ENCODE peak calls at places on chromosomes 4 and X, in five cellular contexts. P, T, V, J and Y are unnamed samples.

GRCh38 chr4:119580293-119580692 is 48.3 kb downstream of the PDE5A start:
- DNase-seq in P (no peak), T (no peak), V (no peak), J (no peak), Y (no peak)

GRCh38 chr4:12359420-12359819 is 930.7 kb upstream of the HS3ST1 start:
- DNase-seq in P (no peak), T (no peak), V (no peak), J (no peak), Y (no peak)

GRCh38 chrX:46727445-46727844 is 31.5 kb downstream of the SLC9A7 start:
- DNase-seq in P (no peak), T (no peak), V (no peak), J (no peak), Y (no peak)

GRCh38 chr4:184448828-184449227 is 25.5 kb downstream of the IRF2 start:
- DNase-seq in P (peak; percentile 49), T (peak; percentile 67), V (no peak), J (no peak), Y (peak; percentile 25)

GRCh38 chrX:119468930-119469635 is 839 bp downstream of the SLC25A5 start:
- DNase-seq in P (peak; percentile 80), T (peak; percentile 92), V (peak; percentile 49), J (peak; percentile 92), Y (peak; percentile 49)

GRCh38 chr4:165947019-165947418 is 74.0 kb downstream of the TLL1 start:
- DNase-seq in P (no peak), T (no peak), V (no peak), J (no peak), Y (no peak)

GRCh38 chr4:185730387-185730786 is 81.6 kb downstream of the SORBS2 start:
- DNase-seq in P (no peak), T (no peak), V (no peak), J (no peak), Y (no peak)

GRCh38 chr4:169115897-169116254 is 105.8 kb upstream of the CBR4 start:
- DNase-seq in P (no peak), T (peak; percentile 84), V (no peak), J (peak; percentile 19), Y (peak; percentile 91)

GRCh38 chr4:83269256-83269655 is 15.3 kb downstream of the COQ2 start:
- DNase-seq in P (no peak), T (no peak), V (no peak), J (no peak), Y (no peak)

GRCh38 chr4:3836802-3837601 is 70.8 kb downstream of the ADRA2C start:
- DNase-seq in P (no peak), T (no peak), V (no peak), J (peak; percentile 45), Y (peak; percentile 11)

GRCh38 chrX:125503769-125504168 is 184.1 kb downstream of the TEX13C start:
- DNase-seq in P (no peak), T (no peak), V (no peak), J (no peak), Y (no peak)

GRCh38 chr4:5142726-5143125 is 91.4 kb downstream of the STK32B start:
- DNase-seq in P (peak; percentile 39), T (no peak), V (peak; percentile 16), J (no peak), Y (no peak)

GRCh38 chr4:87971866-87972265 is 3.6 kb upstream of the SPP1 start:
- DNase-seq in P (no peak), T (no peak), V (no peak), J (no peak), Y (no peak)

GRCh38 chrX:24014388-24015018 is 12.5 kb downstream of the KLHL15 start:
- DNase-seq in P (no peak), T (no peak), V (no peak), J (no peak), Y (no peak)

GRCh38 chrX:46865281-46865680 is 28.4 kb downstream of the RP2 start:
- DNase-seq in P (no peak), T (no peak), V (peak; percentile 33), J (no peak), Y (peak; percentile 35)

GRCh38 chr4:139609647-139610046 is 53.6 kb upstream of the SETD7 start:
- DNase-seq in P (no peak), T (no peak), V (no peak), J (no peak), Y (no peak)

GRCh38 chr4:26140150-26140898 is 180.5 kb upstream of the RBPJ start:
- DNase-seq in P (no peak), T (no peak), V (no peak), J (no peak), Y (no peak)

GRCh38 chrX:9604111-9604907 is 139.5 kb downstream of the TBL1X start:
- DNase-seq in P (peak; percentile 54), T (no peak), V (no peak), J (peak; percentile 46), Y (no peak)

GRCh38 chrX:147876849-147877646 is 34.7 kb upstream of the FMR1 start:
- DNase-seq in P (no peak), T (no peak), V (no peak), J (no peak), Y (no peak)

GRCh38 chr4:6768539-6768905 is 14.0 kb upstream of the KIAA0232 start:
- DNase-seq in P (peak; percentile 47), T (peak; percentile 46), V (no peak), J (no peak), Y (no peak)

GRCh38 chr4:134200811-134201215 is 776 bp downstream of the PABPC4L start:
- DNase-seq in P (no peak), T (no peak), V (no peak), J (no peak), Y (no peak)

GRCh38 chr4:151960449-151961246 is 199.8 kb upstream of the GATB start:
- DNase-seq in P (no peak), T (no peak), V (no peak), J (no peak), Y (no peak)

GRCh38 chrX:16643160-16643559 is 6.8 kb upstream of the S100G start:
- DNase-seq in P (no peak), T (no peak), V (no peak), J (no peak), Y (peak; percentile 9)

GRCh38 chrX:19214248-19214787 is 92.0 kb upstream of the ADGRG2 start:
- DNase-seq in P (no peak), T (no peak), V (no peak), J (no peak), Y (no peak)

GRCh38 chr4:122331195-122331594 is 47.6 kb upstream of the ADAD1 start:
- DNase-seq in P (no peak), T (no peak), V (no peak), J (no peak), Y (no peak)

GRCh38 chr4:77878176-77878575 is 15.5 kb downstream of the MRPL1 start:
- DNase-seq in P (no peak), T (no peak), V (no peak), J (no peak), Y (no peak)

GRCh38 chrX:43121637-43122036 is 343.7 kb upstream of the PPP1R2C start:
- DNase-seq in P (no peak), T (no peak), V (no peak), J (no peak), Y (no peak)

GRCh38 chr4:26987191-26987590 is 126.5 kb downstream of the STIM2 start:
- DNase-seq in P (no peak), T (no peak), V (no peak), J (no peak), Y (no peak)

GRCh38 chrX:45553417-45553816 is 352.7 kb upstream of the DIPK2B start:
- DNase-seq in P (no peak), T (no peak), V (no peak), J (no peak), Y (no peak)

DNA sequence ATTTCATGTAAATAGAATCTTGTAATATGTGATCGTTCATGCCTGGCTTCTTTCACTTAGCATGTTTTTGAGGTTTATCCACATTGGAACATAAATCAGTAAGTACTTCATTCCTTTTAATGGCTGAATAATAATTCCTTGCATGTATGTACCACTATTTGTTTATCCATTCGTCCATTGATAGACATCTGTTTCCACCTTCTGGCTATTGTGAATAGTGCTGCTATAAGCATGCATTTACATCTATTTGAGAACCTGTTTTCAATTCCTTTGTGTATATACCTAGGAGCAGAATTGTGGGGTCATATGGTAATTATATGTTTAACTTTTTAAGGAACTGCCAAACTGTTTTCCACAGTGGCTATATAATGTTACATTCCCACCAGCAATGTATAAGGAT is 356.7 kb upstream of the DIPK2B start:
- DNase-seq in P (no peak), T (no peak), V (no peak), J (no peak), Y (peak; percentile 0)
- TF ChIP-seq CTCF in P (peak; percentile 12), T (no peak), V (no peak), J (no peak), Y (no peak)

DNA sequence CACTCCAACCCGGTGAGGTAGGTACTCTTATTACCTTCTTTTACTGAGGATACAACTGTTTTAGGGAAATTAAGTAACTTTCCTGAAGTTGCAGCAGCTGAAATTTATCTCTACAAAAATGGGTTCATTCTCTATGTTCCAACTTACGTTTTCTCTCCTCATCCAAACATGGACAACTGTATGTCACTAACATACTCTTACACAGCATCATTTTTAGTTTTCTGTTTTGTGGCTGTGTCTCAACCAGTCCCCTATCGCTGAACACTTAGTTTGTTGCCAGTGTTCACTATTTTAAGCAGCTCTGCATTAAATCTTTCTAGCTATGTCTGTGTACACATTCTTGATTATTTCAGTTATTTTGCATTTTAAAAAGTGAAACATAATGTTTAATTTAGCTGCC is 3.6 kb downstream of the SGMS2 start:
- DNase-seq in P (no peak), T (no peak), V (no peak), J (no peak), Y (no peak)
- H3K27ac ChIP-seq in P (no peak overlapping the region), T (peak overlapping the region; percentile 96), V (no peak overlapping the region), J (peak overlapping the region; percentile 27), Y (no peak overlapping the region)

DNA sequence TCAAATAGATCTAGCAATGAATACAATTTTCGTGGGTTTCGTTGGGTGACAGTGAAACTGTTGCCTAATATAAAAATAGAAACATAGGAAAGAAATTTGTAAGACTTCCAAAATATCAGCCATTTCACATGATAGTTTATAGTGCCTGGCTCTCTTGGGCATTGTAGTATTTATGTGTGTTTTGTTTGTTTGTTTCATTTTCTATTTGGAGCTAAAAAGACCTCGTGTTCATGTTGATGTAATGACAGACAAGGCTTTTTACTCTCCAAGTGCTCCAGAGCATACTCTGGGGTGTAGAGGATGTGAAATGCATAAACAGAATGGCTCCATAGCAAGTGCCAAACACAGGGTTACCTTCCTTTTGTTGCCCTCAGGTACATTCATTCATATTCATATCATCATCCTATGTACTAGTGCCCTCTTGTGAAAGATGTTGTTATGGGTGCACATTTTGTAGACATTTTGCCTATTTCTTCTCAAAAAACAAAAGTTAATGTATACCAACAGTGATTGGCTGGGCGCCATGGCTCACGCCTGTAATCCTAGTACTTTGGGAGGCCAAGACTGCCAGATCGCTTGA is 100.7 kb upstream of the AMOT start:
- DNase-seq in P (no peak), T (no peak), V (no peak), J (no peak), Y (no peak)
- TF ChIP-seq CTCF in P (no peak), T (no peak), V (no peak), J (no peak), Y (no peak)

GRCh38 chrX:54807524-54808108 is at the start of gene MAGED2:
- DNase-seq in P (peak; percentile 26), T (no peak), V (no peak), J (peak; percentile 36), Y (no peak)

GRCh38 chrX:54810532-54810931 is 3.0 kb downstream of the MAGED2 start:
- DNase-seq in P (no peak), T (no peak), V (no peak), J (no peak), Y (no peak)

GRCh38 chrX:54808109-54808604 is 612 bp downstream of the MAGED2 start:
- DNase-seq in P (peak; percentile 75), T (peak; percentile 46), V (peak; percentile 36), J (peak; percentile 71), Y (no peak)

GRCh38 chrX:54811301-54811885 is 3.8 kb downstream of the MAGED2 start:
- DNase-seq in P (no peak), T (no peak), V (no peak), J (no peak), Y (no peak)

GRCh38 chrX:54808605-54809483 is 1.3 kb downstream of the MAGED2 start:
- DNase-seq in P (peak; percentile 93), T (peak; percentile 92), V (peak; percentile 89), J (peak; percentile 93), Y (peak; percentile 94)
- H3K27ac ChIP-seq in P (peak overlapping the region; percentile 86), T (peak overlapping the region; percentile 53), V (peak overlapping the region; percentile 90), J (peak overlapping the region; percentile 35), Y (peak overlapping the region; percentile 81)